ENCODE peak calls at places on chromosomes 2 and 18, in five cellular contexts. One of them, this sample, is unnamed.

GRCh38 chr2:191178806-191179514 is 28.2 kb upstream of the STAT4 start:
- DNase-seq in fibroblast of lung: no peak
- DNase-seq in endothelial cell of umbilical vein: no peak
- DNase-seq in neural progenitor cell: no peak
- DNase-seq in HepG2: no peak
- DNase-seq in this sample: no peak

GRCh38 chr2:188217266-188217665 is 74.4 kb upstream of the GULP1 start:
- DNase-seq in fibroblast of lung: no peak
- DNase-seq in endothelial cell of umbilical vein: no peak
- DNase-seq in neural progenitor cell: no peak
- DNase-seq in HepG2: no peak
- DNase-seq in this sample: no peak

GRCh38 chr2:86037141-86037794 is 68.4 kb downstream of the POLR1A start:
- DNase-seq in fibroblast of lung: peak
- DNase-seq in endothelial cell of umbilical vein: peak
- DNase-seq in neural progenitor cell: no peak
- DNase-seq in HepG2: no peak
- DNase-seq in this sample: no peak

GRCh38 chr2:127535422-127535901 is at the start of gene MYO7B:
- DNase-seq in fibroblast of lung: no peak
- DNase-seq in endothelial cell of umbilical vein: no peak
- DNase-seq in neural progenitor cell: no peak
- DNase-seq in HepG2: no peak
- DNase-seq in this sample: no peak

GRCh38 chr18:28559511-28559910 is 382.6 kb upstream of the CDH2 start:
- DNase-seq in fibroblast of lung: no peak
- DNase-seq in endothelial cell of umbilical vein: peak
- DNase-seq in neural progenitor cell: no peak
- DNase-seq in HepG2: no peak
- DNase-seq in this sample: peak

GRCh38 chr2:216108310-216108966 is 710 bp upstream of the XRCC5 start:
- DNase-seq in fibroblast of lung: no peak
- DNase-seq in endothelial cell of umbilical vein: no peak
- DNase-seq in neural progenitor cell: peak
- DNase-seq in HepG2: peak
- DNase-seq in this sample: peak

GRCh38 chr2:110804915-110805314 is 72.5 kb downstream of the ACOXL start:
- DNase-seq in fibroblast of lung: no peak
- DNase-seq in endothelial cell of umbilical vein: no peak
- DNase-seq in neural progenitor cell: no peak
- DNase-seq in HepG2: no peak
- DNase-seq in this sample: no peak

GRCh38 chr2:237059155-237059875 is 26.4 kb upstream of the COPS8 start:
- DNase-seq in fibroblast of lung: no peak
- DNase-seq in endothelial cell of umbilical vein: no peak
- DNase-seq in neural progenitor cell: no peak
- DNase-seq in HepG2: no peak
- DNase-seq in this sample: no peak

GRCh38 chr2:177249038-177249437 is 15.5 kb downstream of the NFE2L2 start:
- DNase-seq in fibroblast of lung: no peak
- DNase-seq in endothelial cell of umbilical vein: no peak
- DNase-seq in neural progenitor cell: no peak
- DNase-seq in HepG2: no peak
- DNase-seq in this sample: no peak

GRCh38 chr2:237025090-237025865 is 60.4 kb upstream of the COPS8 start:
- DNase-seq in fibroblast of lung: peak
- DNase-seq in endothelial cell of umbilical vein: peak
- DNase-seq in neural progenitor cell: no peak
- DNase-seq in HepG2: peak
- DNase-seq in this sample: no peak

GRCh38 chr2:151782378-151783132 is 45.7 kb downstream of the ARL5A start:
- DNase-seq in fibroblast of lung: no peak
- DNase-seq in endothelial cell of umbilical vein: no peak
- DNase-seq in neural progenitor cell: no peak
- DNase-seq in HepG2: no peak
- DNase-seq in this sample: no peak

GRCh38 chr2:126527836-126528490 is 128.0 kb upstream of the GYPC start:
- DNase-seq in fibroblast of lung: peak
- DNase-seq in endothelial cell of umbilical vein: no peak
- DNase-seq in neural progenitor cell: peak
- DNase-seq in HepG2: peak
- DNase-seq in this sample: peak

GRCh38 chr2:102106133-102106556 is 36.4 kb upstream of the IL1R1 start:
- DNase-seq in fibroblast of lung: peak
- DNase-seq in endothelial cell of umbilical vein: no peak
- DNase-seq in neural progenitor cell: no peak
- DNase-seq in HepG2: peak
- DNase-seq in this sample: no peak

GRCh38 chr2:100104718-100105677 is 37.4 kb downstream of the AFF3 start:
- DNase-seq in fibroblast of lung: peak
- DNase-seq in endothelial cell of umbilical vein: no peak
- DNase-seq in neural progenitor cell: peak
- DNase-seq in HepG2: no peak
- DNase-seq in this sample: peak

GRCh38 chr2:127128508-127128907 is 21.6 kb upstream of the BIN1 start:
- DNase-seq in fibroblast of lung: no peak
- DNase-seq in endothelial cell of umbilical vein: no peak
- DNase-seq in neural progenitor cell: peak
- DNase-seq in HepG2: no peak
- DNase-seq in this sample: peak

GRCh38 chr2:121596221-121597080 is 52.8 kb downstream of the CLASP1 start:
- DNase-seq in fibroblast of lung: peak
- DNase-seq in endothelial cell of umbilical vein: peak
- DNase-seq in neural progenitor cell: peak
- DNase-seq in HepG2: peak
- DNase-seq in this sample: peak

GRCh38 chr18:10946058-10946457 is 203.3 kb downstream of the PIEZO2 start:
- DNase-seq in fibroblast of lung: no peak
- DNase-seq in endothelial cell of umbilical vein: no peak
- DNase-seq in neural progenitor cell: no peak
- DNase-seq in HepG2: no peak
- DNase-seq in this sample: no peak

GRCh38 chr2:240440704-240441320 is 5.3 kb downstream of the GPC1 start:
- DNase-seq in fibroblast of lung: no peak
- DNase-seq in endothelial cell of umbilical vein: no peak
- DNase-seq in neural progenitor cell: no peak
- DNase-seq in HepG2: no peak
- DNase-seq in this sample: no peak

GRCh38 chr2:113225505-113226259 is 51.9 kb downstream of the PSD4 start:
- DNase-seq in fibroblast of lung: peak
- DNase-seq in endothelial cell of umbilical vein: no peak
- DNase-seq in neural progenitor cell: peak
- DNase-seq in HepG2: no peak
- DNase-seq in this sample: peak

GRCh38 chr2:176079851-176080539 is 3.8 kb downstream of the EVX2 start:
- DNase-seq in fibroblast of lung: peak
- DNase-seq in endothelial cell of umbilical vein: no peak
- DNase-seq in neural progenitor cell: peak
- DNase-seq in HepG2: no peak
- DNase-seq in this sample: peak

GRCh38 chr2:216596234-216596985 is 36.8 kb upstream of the IGFBP2 start:
- DNase-seq in fibroblast of lung: peak
- DNase-seq in endothelial cell of umbilical vein: peak
- DNase-seq in neural progenitor cell: no peak
- DNase-seq in HepG2: no peak
- DNase-seq in this sample: peak

GRCh38 chr18:12159446-12159845 is 65.8 kb downstream of the ANKRD62 start:
- DNase-seq in fibroblast of lung: no peak
- DNase-seq in endothelial cell of umbilical vein: no peak
- DNase-seq in neural progenitor cell: no peak
- DNase-seq in HepG2: peak
- DNase-seq in this sample: no peak

GRCh38 chr18:13539050-13539449 is 187.3 kb downstream of the FAM210A start:
- DNase-seq in fibroblast of lung: no peak
- DNase-seq in endothelial cell of umbilical vein: no peak
- DNase-seq in neural progenitor cell: no peak
- DNase-seq in HepG2: no peak
- DNase-seq in this sample: peak

GRCh38 chr18:10453885-10454772 is at the start of gene APCDD1:
- DNase-seq in fibroblast of lung: peak
- DNase-seq in endothelial cell of umbilical vein: no peak
- DNase-seq in neural progenitor cell: peak
- DNase-seq in HepG2: peak
- DNase-seq in this sample: peak

GRCh38 chr2:86825728-86826386 is 35.1 kb upstream of the CD8A start:
- DNase-seq in fibroblast of lung: no peak
- DNase-seq in endothelial cell of umbilical vein: no peak
- DNase-seq in neural progenitor cell: no peak
- DNase-seq in HepG2: no peak
- DNase-seq in this sample: no peak

GRCh38 chr2:142745691-142746090 is 131.8 kb upstream of the KYNU start:
- DNase-seq in fibroblast of lung: peak
- DNase-seq in endothelial cell of umbilical vein: no peak
- DNase-seq in neural progenitor cell: no peak
- DNase-seq in HepG2: peak
- DNase-seq in this sample: no peak

GRCh38 chr2:153873062-153874048 is 1.6 kb downstream of the GALNT13 start:
- DNase-seq in fibroblast of lung: peak
- DNase-seq in endothelial cell of umbilical vein: no peak
- DNase-seq in neural progenitor cell: peak
- DNase-seq in HepG2: no peak
- DNase-seq in this sample: no peak

GRCh38 chr2:55268288-55268906 is 634 bp downstream of the MTIF2 start:
- DNase-seq in fibroblast of lung: no peak
- DNase-seq in endothelial cell of umbilical vein: no peak
- DNase-seq in neural progenitor cell: peak
- DNase-seq in HepG2: peak
- DNase-seq in this sample: peak

GRCh38 chr2:88667219-88667618 is 24.3 kb upstream of the RPIA start:
- DNase-seq in fibroblast of lung: no peak
- DNase-seq in endothelial cell of umbilical vein: no peak
- DNase-seq in neural progenitor cell: no peak
- DNase-seq in HepG2: no peak
- DNase-seq in this sample: no peak

GRCh38 chr2:29275186-29275585 is 160.0 kb downstream of the CLIP4 start:
- DNase-seq in fibroblast of lung: no peak
- DNase-seq in endothelial cell of umbilical vein: no peak
- DNase-seq in neural progenitor cell: no peak
- DNase-seq in HepG2: no peak
- DNase-seq in this sample: no peak

GRCh38 chr2:140596447-140596846 is 1534.4 kb downstream of the LRP1B start:
- DNase-seq in fibroblast of lung: no peak
- DNase-seq in endothelial cell of umbilical vein: no peak
- DNase-seq in neural progenitor cell: no peak
- DNase-seq in HepG2: no peak
- DNase-seq in this sample: no peak

GRCh38 chr2:78118037-78118436 is 595.9 kb upstream of the LRRTM4 start:
- DNase-seq in fibroblast of lung: no peak
- DNase-seq in endothelial cell of umbilical vein: no peak
- DNase-seq in neural progenitor cell: no peak
- DNase-seq in HepG2: no peak
- DNase-seq in this sample: no peak

GRCh38 chr2:45777996-45778719 is 126.7 kb downstream of the PRKCE start:
- DNase-seq in fibroblast of lung: no peak
- DNase-seq in endothelial cell of umbilical vein: no peak
- DNase-seq in neural progenitor cell: no peak
- DNase-seq in HepG2: no peak
- DNase-seq in this sample: peak

GRCh38 chr2:128535928-128536327 is 217.3 kb upstream of the HS6ST1 start:
- DNase-seq in fibroblast of lung: peak
- DNase-seq in endothelial cell of umbilical vein: peak
- DNase-seq in neural progenitor cell: no peak
- DNase-seq in HepG2: peak
- DNase-seq in this sample: peak

GRCh38 chr2:402206-402605 is 114.3 kb upstream of the ALKAL2 start:
- DNase-seq in fibroblast of lung: no peak
- DNase-seq in endothelial cell of umbilical vein: no peak
- DNase-seq in neural progenitor cell: no peak
- DNase-seq in HepG2: no peak
- DNase-seq in this sample: no peak

GRCh38 chr2:26653207-26654060 is 12.3 kb upstream of the CIB4 start:
- DNase-seq in fibroblast of lung: no peak
- DNase-seq in endothelial cell of umbilical vein: no peak
- DNase-seq in neural progenitor cell: no peak
- DNase-seq in HepG2: no peak
- DNase-seq in this sample: no peak

GRCh38 chr2:161571051-161571429 is 53.2 kb upstream of the SLC4A10 start:
- DNase-seq in fibroblast of lung: no peak
- DNase-seq in endothelial cell of umbilical vein: no peak
- DNase-seq in neural progenitor cell: no peak
- DNase-seq in HepG2: no peak
- DNase-seq in this sample: no peak

GRCh38 chr18:23503038-23503966 is at the start of gene RMC1:
- DNase-seq in fibroblast of lung: peak
- DNase-seq in endothelial cell of umbilical vein: peak
- DNase-seq in neural progenitor cell: peak
- DNase-seq in HepG2: peak
- DNase-seq in this sample: peak
- TF ChIP-seq CTCF in fibroblast of lung: no peak
- TF ChIP-seq CTCF in endothelial cell of umbilical vein: peak
- TF ChIP-seq CTCF in neural progenitor cell: peak
- TF ChIP-seq CTCF in HepG2: peak
- TF ChIP-seq CTCF in this sample: peak

DNA sequence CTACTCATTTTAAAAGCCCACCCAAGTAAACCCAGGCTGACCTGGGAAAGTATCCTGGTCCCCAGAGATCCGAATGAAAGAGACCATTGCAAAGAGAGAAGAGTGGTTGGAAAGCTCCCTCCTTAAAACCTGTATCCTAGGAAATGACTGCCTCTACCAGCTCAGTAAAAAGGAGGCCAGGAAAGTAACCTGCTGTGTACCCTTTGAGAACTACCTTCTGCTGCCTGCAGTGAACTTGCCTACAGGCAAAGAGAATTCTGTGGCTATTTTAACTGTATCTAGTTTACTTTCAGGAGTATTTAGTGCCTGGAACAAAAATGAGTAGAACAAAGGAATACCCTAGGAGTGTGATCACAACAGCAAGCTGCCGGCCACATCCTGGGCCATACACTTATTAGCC is 641.7 kb upstream of the NRXN1 start:
- DNase-seq in fibroblast of lung: no peak
- DNase-seq in endothelial cell of umbilical vein: no peak
- DNase-seq in neural progenitor cell: peak
- DNase-seq in HepG2: no peak
- DNase-seq in this sample: no peak
- TF ChIP-seq EZH2 in fibroblast of lung: no peak
- TF ChIP-seq EZH2 in endothelial cell of umbilical vein: no peak
- TF ChIP-seq EZH2 in neural progenitor cell: no peak
- TF ChIP-seq EZH2 in HepG2: no peak
- TF ChIP-seq EZH2 in this sample: no peak

GRCh38 chr2:34719195-34719594 is 1120.1 kb upstream of the FAM98A start:
- DNase-seq in fibroblast of lung: no peak
- DNase-seq in endothelial cell of umbilical vein: no peak
- DNase-seq in neural progenitor cell: no peak
- DNase-seq in HepG2: no peak
- DNase-seq in this sample: no peak
- TF ChIP-seq CTCF in fibroblast of lung: no peak
- TF ChIP-seq CTCF in endothelial cell of umbilical vein: no peak
- TF ChIP-seq CTCF in neural progenitor cell: no peak
- TF ChIP-seq CTCF in HepG2: no peak
- TF ChIP-seq CTCF in this sample: no peak

DNA sequence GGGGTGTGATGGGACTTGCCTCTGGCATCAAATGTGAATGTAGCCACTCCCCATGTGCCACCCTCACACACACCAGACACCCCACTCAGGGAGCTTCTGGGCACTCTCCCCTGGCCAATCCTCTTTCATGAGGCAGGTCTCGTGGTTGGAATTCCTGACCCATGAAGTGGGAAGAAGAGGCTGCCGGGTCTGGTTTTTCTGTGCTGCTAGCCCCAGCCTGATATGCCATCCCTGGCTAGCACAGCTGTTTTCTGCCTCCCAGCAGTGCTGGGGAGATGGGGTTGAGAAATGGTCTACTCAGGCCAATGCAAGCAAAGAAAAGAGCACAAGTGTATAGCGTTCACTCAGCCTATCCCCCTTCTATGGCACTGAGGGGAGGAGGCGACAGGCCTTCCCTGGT is 1.2 kb upstream of the C2orf72 start:
- DNase-seq in fibroblast of lung: no peak
- DNase-seq in endothelial cell of umbilical vein: no peak
- DNase-seq in neural progenitor cell: no peak
- DNase-seq in HepG2: no peak
- DNase-seq in this sample: no peak
- TF ChIP-seq EZH2 in fibroblast of lung: peak
- TF ChIP-seq EZH2 in endothelial cell of umbilical vein: no peak
- TF ChIP-seq EZH2 in neural progenitor cell: no peak
- TF ChIP-seq EZH2 in HepG2: no peak
- TF ChIP-seq EZH2 in this sample: no peak

This sample was measured in A673.